ENCODE peak calls at places on chromosomes 12 and 14, in six cellular contexts. X, O, W, C, A and Z are unnamed samples.

GRCh38 chr14:68020493-68020892 is 200.9 kb downstream of the RAD51B start:
- DNase-seq in A (no peak), O (no peak), W (no peak), X (no peak), C (no peak), Z (no peak)

GRCh38 chr12:70251226-70251625 is 8.0 kb downstream of the CNOT2 start:
- DNase-seq in O (no peak), C (no peak), X (no peak), W (no peak), A (no peak), Z (no peak)

GRCh38 chr14:22002860-22003284 is 329.3 kb upstream of the OR4E1 start:
- DNase-seq in W (peak; percentile 31), A (peak; percentile 39), O (peak; percentile 22), C (no peak), X (peak; percentile 16), Z (peak; percentile 61)

GRCh38 chr12:24822121-24822899 is 126.6 kb downstream of the BCAT1 start:
- DNase-seq in O (no peak), W (no peak), A (no peak), X (no peak), C (no peak), Z (no peak)

GRCh38 chr12:93813181-93813580 is 136.0 kb downstream of the CRADD start:
- DNase-seq in C (no peak), X (no peak), W (no peak), O (no peak), A (no peak), Z (no peak)

GRCh38 chr12:85424581-85425348 is 144.7 kb downstream of the ALX1 start:
- DNase-seq in A (no peak), X (peak; percentile 21), O (peak; percentile 51), W (peak; percentile 70), C (no peak), Z (no peak)

GRCh38 chr12:113329022-113329790 is 5.7 kb downstream of the SLC8B1 start:
- DNase-seq in C (no peak), A (no peak), O (no peak), X (no peak), W (no peak), Z (no peak)

GRCh38 chr12:122093098-122093883 is 14.7 kb downstream of the MLXIP start:
- DNase-seq in A (no peak), X (no peak), O (no peak), C (no peak), W (no peak), Z (no peak)

GRCh38 chr14:96053600-96054381 is 14.6 kb downstream of the C14orf132 start:
- DNase-seq in O (peak; percentile 41), W (no peak), C (no peak), X (no peak), A (no peak), Z (no peak)

GRCh38 chr12:98402081-98402480 is 113.3 kb upstream of the TMPO start:
- DNase-seq in W (no peak), O (no peak), A (no peak), C (no peak), X (peak; percentile 76), Z (no peak)

GRCh38 chr12:34163443-34163842 is 141.1 kb downstream of the ALG10 start:
- DNase-seq in O (no peak), C (no peak), W (no peak), X (no peak), A (no peak), Z (no peak)

GRCh38 chr12:2879853-2880252 is 2.8 kb downstream of the RHNO1 start:
- DNase-seq in X (no peak), C (no peak), O (no peak), W (no peak), A (no peak), Z (no peak)

GRCh38 chr14:39617537-39617936 is 185.3 kb upstream of the FBXO33 start:
- DNase-seq in W (no peak), X (no peak), A (no peak), O (no peak), C (no peak), Z (no peak)

GRCh38 chr12:95701275-95701674 is 89.3 kb downstream of the NTN4 start:
- DNase-seq in A (no peak), X (no peak), W (no peak), O (no peak), C (no peak), Z (no peak)

GRCh38 chr14:85085981-85086380 is 444.0 kb upstream of the FLRT2 start:
- DNase-seq in W (no peak), C (no peak), O (no peak), X (no peak), A (no peak), Z (no peak)

GRCh38 chr12:11849752-11850504 is 200.5 kb downstream of the ETV6 start:
- DNase-seq in A (no peak), X (no peak), C (no peak), W (no peak), O (no peak), Z (no peak)

GRCh38 chr12:88944403-88944802 is 364.1 kb upstream of the KITLG start:
- DNase-seq in X (peak; percentile 71), A (no peak), O (no peak), W (no peak), C (no peak), Z (no peak)

GRCh38 chr12:120687570-120688289 is 781 bp downstream of the MLEC start:
- DNase-seq in C (no peak), W (peak; percentile 65), X (no peak), O (peak; percentile 40), A (peak; percentile 18), Z (peak; percentile 22)

GRCh38 chr12:55670213-55670730 is 33.6 kb downstream of the OR10P1 start:
- DNase-seq in X (no peak), A (no peak), O (peak; percentile 32), W (no peak), C (no peak), Z (no peak)

GRCh38 chr12:116411977-116412376 is 134.5 kb upstream of the MED13L start:
- DNase-seq in A (no peak), O (no peak), X (no peak), C (no peak), W (no peak), Z (no peak)

GRCh38 chr14:69879175-69880047 is at the start of gene SMOC1:
- DNase-seq in X (no peak), A (no peak), W (no peak), C (no peak), O (peak; percentile 65), Z (no peak)

GRCh38 chr12:1474567-1475153 is 119.7 kb downstream of the FBXL14 start:
- DNase-seq in W (no peak), X (peak; percentile 43), C (no peak), O (no peak), A (no peak), Z (no peak)

GRCh38 chr14:56570295-56570694 is 9.3 kb upstream of the TMEM260 start:
- DNase-seq in X (no peak), W (no peak), A (no peak), O (no peak), C (no peak), Z (no peak)

GRCh38 chr12:31263661-31264060 is 62.3 kb downstream of the SINHCAF start:
- DNase-seq in W (no peak), A (no peak), C (no peak), O (no peak), X (no peak), Z (no peak)

GRCh38 chr12:89231686-89232085 is 120.6 kb downstream of the DUSP6 start:
- DNase-seq in O (no peak), W (no peak), C (no peak), A (no peak), X (no peak), Z (no peak)

GRCh38 chr14:33061667-33062325 is 123.1 kb downstream of the NPAS3 start:
- DNase-seq in A (no peak), O (no peak), X (no peak), C (no peak), W (peak; percentile 15), Z (no peak)
- H3K4me1 ChIP-seq in A (no peaks in the 10 kb centered on the region), O (no peaks in the 10 kb centered on the region), X (no peaks in the 10 kb centered on the region), C (no peaks in the 10 kb centered on the region), W (no peaks in the 10 kb centered on the region), Z (no peaks in the 10 kb centered on the region)

GRCh38 chr14:86858591-86858990 is 1134.4 kb downstream of the GALC start:
- DNase-seq in C (no peak), W (no peak), A (no peak), O (no peak), X (no peak), Z (no peak)
- H3K4me3 ChIP-seq in C (no peak overlapping the region), W (no peak overlapping the region), A (no peak overlapping the region), O (no peak overlapping the region), X (no peak overlapping the region), Z (no peak overlapping the region)

GRCh38 chr12:124542021-124542941 is 25.1 kb downstream of the NCOR2 start:
- DNase-seq in W (no peak), O (no peak), C (no peak), X (no peak), A (no peak), Z (no peak)
- H3K4me1 ChIP-seq in W (peaks cover 36% of the 10 kb centered on the region), O (peaks cover 60% of the 10 kb centered on the region), C (peaks cover 55% of the 10 kb centered on the region), X (peaks cover 42% of the 10 kb centered on the region), A (peaks cover 48% of the 10 kb centered on the region), Z (peaks cover 62% of the 10 kb centered on the region)

GRCh38 chr12:4717806-4718205 is 2.4 kb upstream of the GALNT8 start:
- DNase-seq in O (no peak), X (no peak), C (no peak), W (peak; percentile 15), A (no peak), Z (no peak)

GRCh38 chr12:4723226-4723625 is 3.0 kb downstream of the GALNT8 start:
- DNase-seq in X (no peak), W (no peak), C (no peak), O (peak; percentile 44), A (no peak), Z (no peak)

GRCh38 chr12:4720637-4720995 is 416 bp downstream of the GALNT8 start:
- DNase-seq in W (no peak), C (no peak), X (no peak), O (peak; percentile 32), A (no peak), Z (no peak)

GRCh38 chr12:4725057-4725456 is 4.9 kb downstream of the GALNT8 start:
- DNase-seq in X (no peak), W (no peak), C (no peak), O (no peak), A (no peak), Z (no peak)

GRCh38 chr12:4719821-4720636 is at the start of gene GALNT8:
- DNase-seq in X (no peak), C (no peak), W (no peak), A (no peak), O (peak; percentile 73), Z (no peak)
- H3K4me3 ChIP-seq in X (no peak within 1 kb of the TSS), C (no peak within 1 kb of the TSS), W (no peak within 1 kb of the TSS), A (no peak within 1 kb of the TSS), O (peak within 1 kb of the TSS; percentile 19), Z (no peak within 1 kb of the TSS)

DNA sequence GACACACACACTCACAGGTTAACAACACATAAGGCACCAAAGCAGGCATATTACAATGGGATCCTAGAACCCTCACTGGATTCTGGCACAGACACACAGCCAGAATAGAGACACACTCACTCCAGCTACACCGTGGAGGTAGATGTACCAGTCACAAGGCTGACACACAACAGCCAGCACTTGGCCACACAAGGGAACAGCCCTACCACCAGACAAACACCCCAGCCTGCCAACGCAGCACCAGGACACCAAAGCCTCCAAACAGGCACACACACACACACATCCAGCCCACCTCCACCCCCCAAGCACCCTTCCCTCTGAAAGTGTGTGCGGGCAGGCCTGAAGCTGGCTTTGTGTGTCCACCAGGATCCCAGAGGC is 10.9 kb upstream of the ITGB7 start:
- DNase-seq in O (no peak), W (no peak), A (no peak), C (no peak), X (no peak), Z (no peak)
- H3K4me1 ChIP-seq in O (peaks cover 41% of the 10 kb centered on the region), W (peaks cover 85% of the 10 kb centered on the region), A (peaks cover 55% of the 10 kb centered on the region), C (peaks cover 17% of the 10 kb centered on the region), X (peaks cover 58% of the 10 kb centered on the region), Z (peaks cover 78% of the 10 kb centered on the region)